ENCODE peak calls at places on chromosome 15, in eight cellular contexts. P is H1, R is choroid plexus epithelial cell, X is fibroblast of the aortic adventitia, F is adrenal gland, E is IMR-90, B is A549, D is heart left ventricle. W is an unnamed sample.

GRCh38 chr15:67148196-67148701 is 82.8 kb downstream of the SMAD3 start:
- DNase-seq in X (peak; percentile 57), D (no peak), E (peak; percentile 74), B (peak; percentile 90), R (peak; percentile 70), F (no peak), P (no peak), W (peak; percentile 76)

GRCh38 chr15:39429898-39430357 is 151.0 kb upstream of the THBS1 start:
- DNase-seq in F (peak; percentile 34), D (no peak), E (peak; percentile 95), B (peak; percentile 24), P (no peak), R (peak; percentile 95), X (peak; percentile 97), W (no peak)

GRCh38 chr15:33621156-33621555 is 310.4 kb downstream of the RYR3 start:
- DNase-seq in X (no peak), D (no peak), B (no peak), F (no peak), P (no peak), E (no peak), R (no peak), W (no peak)

GRCh38 chr15:96347181-96348111 is 16.9 kb downstream of the NR2F2 start:
- DNase-seq in F (no peak), P (no peak), B (no peak), R (peak; percentile 84), D (peak; percentile 65), E (no peak), X (no peak), W (no peak)

GRCh38 chr15:76501726-76502125 is 165.2 kb downstream of the ISL2 start:
- DNase-seq in D (no peak), B (no peak), P (no peak), E (peak; percentile 55), F (no peak), X (peak; percentile 1), R (peak; percentile 11), W (peak; percentile 16)

GRCh38 chr15:67501177-67501835 is 19.6 kb upstream of the C15orf61 start:
- DNase-seq in D (no peak), B (peak; percentile 33), E (peak; percentile 54), F (no peak), X (peak; percentile 67), P (no peak), R (peak; percentile 73), W (no peak)

GRCh38 chr15:25728816-25729215 is 134.3 kb downstream of the ATP10A start:
- DNase-seq in E (no peak), B (no peak), R (no peak), P (no peak), X (no peak), F (no peak), D (no peak), W (no peak)

GRCh38 chr15:33278816-33279612 is 31.8 kb upstream of the RYR3 start:
- DNase-seq in P (peak; percentile 51), F (peak; percentile 58), E (peak; percentile 84), X (peak; percentile 64), B (peak; percentile 88), R (peak; percentile 94), D (no peak), W (peak; percentile 52)

GRCh38 chr15:78979456-78980320 is 34.8 kb upstream of the CTSH start:
- DNase-seq in F (peak; percentile 88), B (peak; percentile 92), P (peak; percentile 69), D (peak; percentile 68), X (peak; percentile 84), R (peak; percentile 90), E (peak; percentile 81), W (no peak)

GRCh38 chr15:80173022-80173759 is 20.4 kb downstream of the FAH start:
- DNase-seq in P (peak; percentile 47), X (peak; percentile 59), R (peak; percentile 77), B (peak; percentile 79), D (peak; percentile 49), E (peak; percentile 52), F (peak; percentile 75), W (no peak)

GRCh38 chr15:66748320-66748779 is 46.3 kb downstream of the SMAD6 start:
- DNase-seq in E (peak; percentile 85), D (no peak), P (peak; percentile 46), F (no peak), X (peak; percentile 85), R (peak; percentile 90), B (peak; percentile 67), W (peak; percentile 68)

GRCh38 chr15:92306662-92307061 is 87.0 kb upstream of the ST8SIA2 start:
- DNase-seq in X (no peak), P (no peak), E (no peak), R (no peak), F (no peak), D (no peak), B (peak; percentile 59), W (no peak)

GRCh38 chr15:70185251-70185711 is 87.6 kb upstream of the TLE3 start:
- DNase-seq in P (no peak), D (no peak), R (no peak), X (no peak), F (no peak), B (no peak), E (no peak), W (no peak)

GRCh38 chr15:34993877-34994276 is 5.8 kb upstream of the ZNF770 start:
- DNase-seq in E (no peak), P (no peak), F (no peak), B (no peak), R (no peak), D (no peak), X (no peak), W (no peak)

GRCh38 chr15:53591041-53591440 is 168.4 kb downstream of the WDR72 start:
- DNase-seq in D (no peak), F (no peak), R (no peak), P (no peak), E (no peak), X (no peak), B (peak; percentile 39), W (no peak)

GRCh38 chr15:65655026-65655425 is 33.3 kb downstream of the SLC24A1 start:
- DNase-seq in D (no peak), B (no peak), E (peak; percentile 13), F (no peak), X (peak; percentile 34), R (peak; percentile 47), P (no peak), W (no peak)

GRCh38 chr15:70023769-70024491 is 73.8 kb downstream of the TLE3 start:
- DNase-seq in F (peak; percentile 34), R (peak; percentile 89), X (peak; percentile 85), D (peak; percentile 51), E (peak; percentile 36), B (no peak), P (no peak), W (peak; percentile 28)

GRCh38 chr15:36177590-36178281 is 401.7 kb upstream of the CDIN1 start:
- DNase-seq in P (no peak), E (peak; percentile 43), X (no peak), R (peak; percentile 23), B (peak; percentile 81), F (no peak), D (no peak), W (no peak)

GRCh38 chr15:49430046-49430445 is 7.0 kb downstream of the FGF7 start:
- DNase-seq in P (no peak), X (no peak), F (no peak), B (no peak), R (no peak), E (no peak), D (no peak), W (no peak)
- H3K4me3 ChIP-seq in P (no peak overlapping the region), X (peak overlapping the region; percentile 9), F (no peak overlapping the region), B (no peak overlapping the region), R (no peak overlapping the region), E (no peak overlapping the region), D (no peak overlapping the region), W (no peak overlapping the region)

DNA sequence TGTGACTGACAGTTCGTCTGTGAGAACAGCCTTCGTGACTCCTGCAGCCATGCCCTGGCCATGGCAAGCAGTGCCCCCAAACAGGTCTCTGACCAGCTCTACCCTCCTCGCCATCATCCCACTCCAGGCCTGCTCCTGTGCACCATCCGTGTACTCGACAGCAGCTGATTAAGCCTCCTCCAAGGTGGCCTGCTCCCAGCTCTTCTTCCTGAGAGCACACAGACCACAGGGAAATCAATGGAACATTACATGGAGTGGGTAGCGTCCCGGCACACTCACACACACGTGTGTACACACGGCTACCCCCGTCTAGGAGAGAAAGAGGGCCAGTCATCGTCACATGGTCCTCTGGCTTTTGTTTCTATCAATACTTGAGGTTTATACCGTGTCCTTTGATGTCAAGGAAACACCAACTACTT is 21.1 kb downstream of the ANXA2 start:
- DNase-seq in B (peak; percentile 57), D (no peak), P (no peak), F (no peak), X (no peak), E (no peak), R (no peak), W (no peak)
- TF ChIP-seq CTCF in B (no peak), D (no peak), P (no peak), F (no peak), X (no peak), E (no peak), R (no peak), W (no peak)

DNA sequence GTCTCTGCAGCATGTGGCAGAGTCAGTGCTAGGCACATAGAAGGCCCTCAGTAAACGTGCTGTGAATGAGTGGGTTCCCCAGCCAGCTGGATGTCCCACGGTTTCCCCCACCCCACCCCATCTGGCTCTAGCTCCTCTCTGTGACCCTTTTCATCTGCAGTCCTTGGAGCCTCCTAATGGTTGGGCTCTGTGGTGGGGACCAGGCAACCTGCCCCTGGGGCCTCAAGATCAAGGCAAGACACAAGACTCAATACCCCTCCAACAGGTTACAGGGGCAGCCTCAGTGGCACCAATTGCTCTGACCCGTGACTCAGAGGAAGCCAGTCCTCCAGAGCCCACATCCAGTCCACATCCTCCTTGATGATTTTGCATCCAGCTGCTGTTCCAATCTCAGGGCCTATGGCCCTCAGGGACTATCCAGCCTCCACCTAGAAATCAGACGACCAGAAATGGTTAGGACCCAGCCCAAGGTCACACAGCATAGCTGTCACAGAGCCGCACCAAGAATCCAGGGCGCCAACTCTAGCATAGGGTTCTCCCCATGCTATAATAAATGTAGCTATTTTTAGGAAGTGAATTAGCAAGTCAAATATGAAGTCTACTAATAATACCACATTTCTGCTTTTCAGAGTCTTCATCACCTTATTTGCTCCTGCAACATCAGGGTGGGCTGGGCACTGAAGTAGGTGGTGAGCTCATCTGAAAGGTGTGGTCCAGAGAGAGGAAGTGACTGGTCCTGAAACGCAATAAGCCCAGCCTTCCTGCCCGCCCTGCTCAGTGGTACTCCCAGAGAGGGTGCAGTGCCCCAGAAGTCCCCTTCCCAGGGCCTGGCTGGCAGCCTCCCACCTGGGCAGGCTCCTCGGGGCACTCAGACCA is 17.4 kb upstream of the CYP11A1 start:
- DNase-seq in D (no peak), B (peak; percentile 28), P (no peak), X (peak; percentile 40), F (no peak), R (no peak), E (no peak), W (no peak)
- H3K4me3 ChIP-seq in D (no peak overlapping the region), B (no peak overlapping the region), P (no peak overlapping the region), X (no peak overlapping the region), F (no peak overlapping the region), R (no peak overlapping the region), E (no peak overlapping the region), W (no peak overlapping the region)

DNA sequence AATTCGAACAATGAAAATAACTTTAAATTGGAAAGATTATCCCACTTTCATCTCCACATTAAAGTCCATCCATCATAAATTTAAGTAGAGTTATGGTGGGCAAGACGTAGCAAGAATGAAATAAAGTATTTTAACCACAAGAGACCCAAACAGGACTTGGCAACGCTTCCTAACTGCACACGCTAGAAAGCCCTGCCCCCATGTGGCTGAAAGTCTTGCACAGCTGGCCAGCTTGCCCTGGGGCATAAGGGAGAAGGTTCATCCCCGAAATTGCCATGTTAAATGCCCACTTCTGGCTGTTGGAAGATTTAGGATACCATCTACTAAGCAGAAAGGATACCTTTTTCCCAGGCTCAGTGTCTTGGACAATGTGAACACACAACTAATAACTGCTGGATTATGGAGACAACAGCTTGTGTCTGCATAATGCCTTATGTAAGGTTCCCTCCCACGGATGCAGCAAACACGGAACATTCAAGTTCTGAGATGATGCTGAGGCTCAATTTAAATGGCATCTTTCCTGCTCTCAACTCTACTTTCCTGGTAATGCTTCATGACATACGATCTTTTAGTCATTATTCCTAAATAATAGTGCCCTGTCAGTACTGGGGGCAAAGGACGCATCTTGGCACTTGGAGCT is 116.6 kb upstream of the TJP1 start:
- DNase-seq in P (no peak), F (no peak), X (no peak), D (no peak), E (peak; percentile 37), R (peak; percentile 49), B (no peak), W (no peak)
- TF ChIP-seq CTCF in P (peak; percentile 53), F (no peak), X (peak; percentile 25), D (peak; percentile 22), E (peak; percentile 25), R (peak; percentile 60), B (peak; percentile 13), W (no peak)

W was measured in AG04449.